ENCODE peak calls at places on chromosomes 12 and 14, in four cellular contexts. One of them, this sample, is unnamed. For H3K36me3, the result is how much of the 10 kb centered on the place peaks cover.

GRCh38 chr12:105462841-105463240 is 132.3 kb downstream of the C12orf75 start:
- DNase-seq in fibroblast of lung: no peak
- DNase-seq in HCT116: no peak
- DNase-seq in hepatocyte: no peak
- DNase-seq in this sample: no peak

GRCh38 chr12:30154996-30155730 is 371.4 kb upstream of the TMTC1 start:
- DNase-seq in fibroblast of lung: no peak
- DNase-seq in HCT116: no peak
- DNase-seq in hepatocyte: no peak
- DNase-seq in this sample: no peak

GRCh38 chr14:91241848-91242247 is 2.7 kb downstream of the GPR68 start:
- DNase-seq in fibroblast of lung: no peak
- DNase-seq in HCT116: no peak
- DNase-seq in hepatocyte: no peak
- DNase-seq in this sample: no peak

GRCh38 chr14:26598081-26598671 is 343 bp upstream of the NOVA1 start:
- DNase-seq in fibroblast of lung: peak
- DNase-seq in HCT116: no peak
- DNase-seq in hepatocyte: peak
- DNase-seq in this sample: peak

GRCh38 chr12:123597100-123597499 is 4.8 kb upstream of the DDX55 start:
- DNase-seq in fibroblast of lung: no peak
- DNase-seq in HCT116: no peak
- DNase-seq in hepatocyte: no peak
- DNase-seq in this sample: no peak

GRCh38 chr12:89636054-89636775 is 72.4 kb downstream of the ATP2B1 start:
- DNase-seq in fibroblast of lung: peak
- DNase-seq in HCT116: no peak
- DNase-seq in hepatocyte: no peak
- DNase-seq in this sample: no peak

GRCh38 chr14:77268989-77269595 is 1.9 kb downstream of the NGB start:
- DNase-seq in fibroblast of lung: no peak
- DNase-seq in HCT116: no peak
- DNase-seq in hepatocyte: no peak
- DNase-seq in this sample: no peak

GRCh38 chr12:53268009-53268636 is at the start of gene ESPL1:
- DNase-seq in fibroblast of lung: peak
- DNase-seq in HCT116: peak
- DNase-seq in hepatocyte: peak
- DNase-seq in this sample: peak

GRCh38 chr12:6921996-6922935 is 5.5 kb upstream of the ATN1 start:
- DNase-seq in fibroblast of lung: no peak
- DNase-seq in HCT116: no peak
- DNase-seq in hepatocyte: no peak
- DNase-seq in this sample: no peak

GRCh38 chr14:59455411-59455810 is 9.8 kb downstream of the GPR135 start:
- DNase-seq in fibroblast of lung: peak
- DNase-seq in HCT116: no peak
- DNase-seq in hepatocyte: no peak
- DNase-seq in this sample: no peak

GRCh38 chr12:81216739-81217138 is 138.9 kb downstream of the ACSS3 start:
- DNase-seq in fibroblast of lung: no peak
- DNase-seq in HCT116: no peak
- DNase-seq in hepatocyte: no peak
- DNase-seq in this sample: no peak

GRCh38 chr14:73722581-73722980 is 8.4 kb upstream of the PNMA1 start:
- DNase-seq in fibroblast of lung: no peak
- DNase-seq in HCT116: no peak
- DNase-seq in hepatocyte: no peak
- DNase-seq in this sample: no peak

GRCh38 chr12:112422531-112422930 is 3.8 kb downstream of the PTPN11 start:
- DNase-seq in fibroblast of lung: peak
- DNase-seq in HCT116: no peak
- DNase-seq in hepatocyte: peak
- DNase-seq in this sample: no peak

GRCh38 chr12:127619869-127620769 is 646.9 kb upstream of the TMEM132C start:
- DNase-seq in fibroblast of lung: no peak
- DNase-seq in HCT116: no peak
- DNase-seq in hepatocyte: peak
- DNase-seq in this sample: no peak

GRCh38 chr12:16359512-16360491 is 12.4 kb downstream of the MGST1 start:
- DNase-seq in fibroblast of lung: peak
- DNase-seq in HCT116: peak
- DNase-seq in hepatocyte: peak
- DNase-seq in this sample: peak

GRCh38 chr12:49838973-49839633 is 3.8 kb downstream of the BCDIN3D start:
- DNase-seq in fibroblast of lung: peak
- DNase-seq in HCT116: peak
- DNase-seq in hepatocyte: peak
- DNase-seq in this sample: peak

GRCh38 chr14:95895720-95896119 is 19.1 kb downstream of the TUNAR start:
- DNase-seq in fibroblast of lung: no peak
- DNase-seq in HCT116: peak
- DNase-seq in hepatocyte: peak
- DNase-seq in this sample: no peak

GRCh38 chr14:77980475-77981321 is 180.8 kb downstream of the ADCK1 start:
- DNase-seq in fibroblast of lung: no peak
- DNase-seq in HCT116: no peak
- DNase-seq in hepatocyte: peak
- DNase-seq in this sample: peak

GRCh38 chr14:104658325-104658712 is 31.1 kb upstream of the INF2 start:
- DNase-seq in fibroblast of lung: no peak
- DNase-seq in HCT116: no peak
- DNase-seq in hepatocyte: no peak
- DNase-seq in this sample: no peak

GRCh38 chr12:32501835-32502333 is 102.5 kb downstream of the FGD4 start:
- DNase-seq in fibroblast of lung: peak
- DNase-seq in HCT116: no peak
- DNase-seq in hepatocyte: peak
- DNase-seq in this sample: no peak

GRCh38 chr14:34457186-34457585 is 4.9 kb downstream of the SPTSSA start:
- DNase-seq in fibroblast of lung: no peak
- DNase-seq in HCT116: no peak
- DNase-seq in hepatocyte: no peak
- DNase-seq in this sample: no peak

GRCh38 chr14:79670811-79671210 is 540.5 kb downstream of the DIO2 start:
- DNase-seq in fibroblast of lung: no peak
- DNase-seq in HCT116: no peak
- DNase-seq in hepatocyte: no peak
- DNase-seq in this sample: no peak

GRCh38 chr12:48994224-48995060 is 4.7 kb downstream of the DDN start:
- DNase-seq in fibroblast of lung: no peak
- DNase-seq in HCT116: no peak
- DNase-seq in hepatocyte: no peak
- DNase-seq in this sample: no peak

GRCh38 chr14:32468955-32469354 is 139.9 kb downstream of the AKAP6 start:
- DNase-seq in fibroblast of lung: peak
- DNase-seq in HCT116: no peak
- DNase-seq in hepatocyte: peak
- DNase-seq in this sample: peak

GRCh38 chr12:4145990-4146859 is 127.3 kb upstream of the CCND2 start:
- DNase-seq in fibroblast of lung: no peak
- DNase-seq in HCT116: no peak
- DNase-seq in hepatocyte: no peak
- DNase-seq in this sample: no peak

GRCh38 chr14:73710737-73711136 is 3.4 kb downstream of the PNMA1 start:
- DNase-seq in fibroblast of lung: no peak
- DNase-seq in HCT116: no peak
- DNase-seq in hepatocyte: no peak
- DNase-seq in this sample: no peak

GRCh38 chr12:131463165-131463564 is 247.7 kb upstream of the SFSWAP start:
- DNase-seq in fibroblast of lung: no peak
- DNase-seq in HCT116: no peak
- DNase-seq in hepatocyte: no peak
- DNase-seq in this sample: no peak

GRCh38 chr14:74568380-74568649 is 43.7 kb downstream of the LTBP2 start:
- DNase-seq in fibroblast of lung: no peak
- DNase-seq in HCT116: no peak
- DNase-seq in hepatocyte: no peak
- DNase-seq in this sample: peak

GRCh38 chr14:31297701-31298344 is 90.2 kb upstream of the HECTD1 start:
- DNase-seq in fibroblast of lung: no peak
- DNase-seq in HCT116: no peak
- DNase-seq in hepatocyte: no peak
- DNase-seq in this sample: no peak

GRCh38 chr12:31035944-31036665 is 37.6 kb upstream of the DDX11 start:
- DNase-seq in fibroblast of lung: peak
- DNase-seq in HCT116: no peak
- DNase-seq in hepatocyte: no peak
- DNase-seq in this sample: peak

GRCh38 chr12:71804505-71804904 is 35.1 kb upstream of the TBC1D15 start:
- DNase-seq in fibroblast of lung: no peak
- DNase-seq in HCT116: no peak
- DNase-seq in hepatocyte: no peak
- DNase-seq in this sample: no peak

GRCh38 chr12:71795901-71796300 is 41.2 kb downstream of the RAB21 start:
- DNase-seq in fibroblast of lung: no peak
- DNase-seq in HCT116: no peak
- DNase-seq in hepatocyte: no peak
- DNase-seq in this sample: no peak

GRCh38 chr12:71800177-71800576 is 39.4 kb upstream of the TBC1D15 start:
- DNase-seq in fibroblast of lung: no peak
- DNase-seq in HCT116: no peak
- DNase-seq in hepatocyte: no peak
- DNase-seq in this sample: no peak

GRCh38 chr12:71797506-71797905 is 42.1 kb upstream of the TBC1D15 start:
- DNase-seq in fibroblast of lung: no peak
- DNase-seq in HCT116: no peak
- DNase-seq in hepatocyte: no peak
- DNase-seq in this sample: no peak

DNA sequence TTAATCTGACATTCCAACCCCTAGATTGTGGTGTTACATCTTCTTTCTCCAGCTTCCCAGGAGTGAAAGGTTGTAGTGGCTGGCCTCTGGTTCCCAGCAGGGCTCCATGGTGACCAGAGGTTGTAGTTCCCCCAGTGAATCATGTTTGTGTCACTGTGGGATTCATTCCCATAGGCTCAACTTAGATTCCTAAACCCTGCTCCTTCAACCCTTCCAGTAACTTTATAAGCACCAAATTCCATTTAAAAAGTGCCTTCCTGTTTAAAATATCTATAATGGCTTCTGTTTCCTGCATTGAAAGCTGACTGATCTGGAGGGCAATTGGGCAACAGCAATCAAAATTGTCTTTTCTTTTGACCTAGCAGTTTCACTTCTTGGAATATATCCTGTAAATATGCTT is 40.5 kb upstream of the TBC1D15 start:
- DNase-seq in fibroblast of lung: peak
- DNase-seq in HCT116: no peak
- DNase-seq in hepatocyte: no peak
- DNase-seq in this sample: no peak
- H3K4me2 ChIP-seq in fibroblast of lung: no peak
- H3K4me2 ChIP-seq in HCT116: no peak
- H3K4me2 ChIP-seq in hepatocyte: no peak
- H3K4me2 ChIP-seq in this sample: no peak

GRCh38 chr12:114445401-114446323 is 39.7 kb upstream of the TBX5 start:
- DNase-seq in fibroblast of lung: no peak
- DNase-seq in HCT116: no peak
- DNase-seq in hepatocyte: peak
- DNase-seq in this sample: no peak
- TF ChIP-seq EZH2 in fibroblast of lung: no peak
- TF ChIP-seq EZH2 in HCT116: no peak
- TF ChIP-seq EZH2 in hepatocyte: peak
- TF ChIP-seq EZH2 in this sample: no peak

GRCh38 chr14:103485504-103485903 is 37.1 kb downstream of the CKB start:
- DNase-seq in fibroblast of lung: no peak
- DNase-seq in HCT116: no peak
- DNase-seq in hepatocyte: no peak
- DNase-seq in this sample: no peak

GRCh38 chr14:103491691-103492090 is 30.9 kb downstream of the CKB start:
- DNase-seq in fibroblast of lung: no peak
- DNase-seq in HCT116: no peak
- DNase-seq in hepatocyte: no peak
- DNase-seq in this sample: no peak

GRCh38 chr14:103488960-103489359 is 33.7 kb downstream of the CKB start:
- DNase-seq in fibroblast of lung: peak
- DNase-seq in HCT116: no peak
- DNase-seq in hepatocyte: no peak
- DNase-seq in this sample: no peak

GRCh38 chr14:103492156-103492555 is 30.5 kb downstream of the CKB start:
- DNase-seq in fibroblast of lung: no peak
- DNase-seq in HCT116: no peak
- DNase-seq in hepatocyte: no peak
- DNase-seq in this sample: no peak

GRCh38 chr14:103488071-103488470 is 34.6 kb downstream of the CKB start:
- DNase-seq in fibroblast of lung: no peak
- DNase-seq in HCT116: no peak
- DNase-seq in hepatocyte: no peak
- DNase-seq in this sample: no peak
- H3K36me3 ChIP-seq in fibroblast of lung: under half
- H3K36me3 ChIP-seq in HCT116: under half
- H3K36me3 ChIP-seq in hepatocyte: under half
- H3K36me3 ChIP-seq in this sample: half or more

GRCh38 chr12:114319422-114319821 is 86.5 kb downstream of the TBX5 start:
- DNase-seq in fibroblast of lung: peak
- DNase-seq in HCT116: no peak
- DNase-seq in hepatocyte: no peak
- DNase-seq in this sample: no peak
- H3K4me2 ChIP-seq in fibroblast of lung: peak
- H3K4me2 ChIP-seq in HCT116: peak
- H3K4me2 ChIP-seq in hepatocyte: no peak
- H3K4me2 ChIP-seq in this sample: no peak

DNA sequence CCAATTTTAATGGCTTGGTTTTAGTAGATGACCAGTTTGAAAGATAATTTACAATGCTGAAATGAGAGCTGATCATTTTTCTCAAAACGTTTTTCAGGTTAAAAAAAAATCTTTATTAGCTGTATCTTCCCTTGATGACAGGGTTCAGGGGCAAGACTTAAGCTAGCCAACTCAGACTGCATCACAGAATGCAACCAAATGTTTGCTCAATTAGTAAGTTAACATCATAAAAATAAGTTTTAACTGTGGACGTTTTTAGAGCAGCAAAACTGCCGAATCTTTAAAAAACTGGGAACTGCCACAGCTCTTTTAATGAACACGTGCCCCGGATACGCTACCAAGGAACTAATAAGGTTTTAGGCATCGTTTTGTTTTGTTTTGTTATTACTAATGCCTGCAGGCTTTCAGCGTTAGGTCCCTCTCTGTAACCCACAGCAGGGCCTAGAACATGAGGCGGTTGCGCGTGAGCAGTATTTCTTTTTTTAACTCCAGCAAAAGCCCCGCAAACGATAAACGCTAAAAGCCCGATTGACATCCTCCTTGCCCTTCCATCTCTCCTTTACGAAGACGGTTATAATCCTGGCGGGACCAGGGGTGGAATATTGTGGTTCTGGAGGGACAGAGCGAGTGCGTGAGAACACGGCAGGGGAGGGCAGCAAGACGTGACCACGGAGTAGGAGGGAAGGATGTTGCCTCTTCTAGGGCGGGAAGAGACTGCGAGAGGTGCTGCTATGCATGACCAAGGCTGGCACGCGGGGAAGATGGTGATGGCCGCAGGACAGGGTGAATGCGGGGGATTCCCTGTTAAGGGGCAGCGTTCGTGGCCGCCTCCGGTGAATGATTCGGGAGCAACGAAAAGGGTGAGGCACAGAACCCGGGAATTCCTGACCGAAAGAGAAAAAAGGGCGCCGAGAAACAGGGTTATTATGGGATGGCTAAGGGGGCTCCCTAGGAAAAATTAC is 652 bp downstream of the SUPT16H start:
- DNase-seq in fibroblast of lung: peak
- DNase-seq in HCT116: no peak
- DNase-seq in hepatocyte: peak
- DNase-seq in this sample: peak
- TF ChIP-seq EZH2 in fibroblast of lung: no peak
- TF ChIP-seq EZH2 in HCT116: no peak
- TF ChIP-seq EZH2 in hepatocyte: no peak
- TF ChIP-seq EZH2 in this sample: no peak

This sample was measured in PC-9.